ENCODE peak calls at places on chromosomes 2 and 18, in five cellular contexts. Z is MV-4-11, H is hypothalamus, Y is NCI-H2081, J is GM12865. P is an unnamed sample.

GRCh38 chr18:10497350-10497749 is 28.5 kb upstream of the NAPG start:
- DNase-seq in J (no peak), Z (no peak), H (no peak), Y (no peak), P (no peak)

GRCh38 chr18:26526966-26527234 is 21.5 kb downstream of the KCTD1 start:
- DNase-seq in Z (no peak), J (no peak), Y (no peak), H (no peak), P (no peak)

GRCh38 chr2:20669609-20670314 is 2.8 kb downstream of the GDF7 start:
- DNase-seq in H (no peak), J (no peak), Z (no peak), Y (no peak), P (no peak)

GRCh38 chr2:215983581-215984351 is 29.6 kb downstream of the MREG start:
- DNase-seq in J (peak), H (no peak), Z (no peak), Y (no peak), P (no peak)

GRCh38 chr2:14909795-14910194 is 277.3 kb downstream of the LRATD1 start:
- DNase-seq in H (no peak), J (no peak), Y (no peak), Z (no peak), P (no peak)

GRCh38 chr2:137943035-137943830 is 21.0 kb upstream of the HNMT start:
- DNase-seq in J (no peak), H (no peak), Y (no peak), Z (no peak), P (no peak)

GRCh38 chr2:178553047-178553446 is 72.8 kb downstream of the PLEKHA3 start:
- DNase-seq in J (no peak), Y (no peak), H (no peak), Z (no peak), P (no peak)

GRCh38 chr2:224909885-224910517 is 132.3 kb downstream of the DOCK10 start:
- DNase-seq in J (no peak), Z (peak), Y (peak), H (no peak), P (peak)

GRCh38 chr2:7725132-7725849 is 808.1 kb downstream of the RNF144A start:
- DNase-seq in H (no peak), Z (no peak), Y (no peak), J (peak), P (no peak)

GRCh38 chr2:239208470-239209180 is 192.2 kb downstream of the HDAC4 start:
- DNase-seq in J (no peak), H (no peak), Y (peak), Z (no peak), P (no peak)

GRCh38 chr2:178632729-178633128 is 152.5 kb downstream of the PLEKHA3 start:
- DNase-seq in Z (no peak), J (peak), H (no peak), Y (no peak), P (no peak)

GRCh38 chr18:60130289-60130688 is 230.5 kb downstream of the PMAIP1 start:
- DNase-seq in Z (no peak), J (no peak), Y (no peak), H (no peak), P (no peak)

GRCh38 chr2:234670804-234671203 is 173.9 kb upstream of the ARL4C start:
- DNase-seq in H (no peak), Y (no peak), Z (no peak), J (no peak), P (no peak)

GRCh38 chr2:214477305-214477704 is 66.5 kb downstream of the VWC2L start:
- DNase-seq in H (no peak), Z (no peak), J (no peak), Y (no peak), P (no peak)

GRCh38 chr18:45621068-45621511 is 5.8 kb downstream of the SLC14A2 start:
- DNase-seq in H (peak), Z (peak), Y (peak), J (peak), P (no peak)